ENCODE peak calls at places on chromosomes 11 and 22, in four cellular contexts. One of them, this sample, is unnamed.

GRCh38 chr22:48719978-48720661 is 1107.6 kb downstream of the BRD1 start:
- DNase-seq in PC-3: no peak
- DNase-seq in A549: no peak
- DNase-seq in trophoblast cell: no peak
- DNase-seq in this sample: no peak

GRCh38 chr22:22364207-22364606 is 119.6 kb downstream of the VPREB1 start:
- DNase-seq in trophoblast cell: no peak
- DNase-seq in PC-3: no peak
- DNase-seq in A549: no peak
- DNase-seq in this sample: no peak

GRCh38 chr11:122085264-122085663 is 30.8 kb downstream of the BLID start:
- DNase-seq in A549: no peak
- DNase-seq in PC-3: peak; percentile 71
- DNase-seq in trophoblast cell: no peak
- DNase-seq in this sample: no peak

GRCh38 chr11:60345489-60345888 is 18.4 kb downstream of the MS4A6E start:
- DNase-seq in A549: peak; percentile 6
- DNase-seq in PC-3: peak; percentile 54
- DNase-seq in trophoblast cell: peak; percentile 47
- DNase-seq in this sample: no peak

GRCh38 chr11:14914536-14914935 is 22.5 kb upstream of the CYP2R1 start:
- DNase-seq in trophoblast cell: no peak
- DNase-seq in A549: no peak
- DNase-seq in PC-3: no peak
- DNase-seq in this sample: no peak

GRCh38 chr11:132042296-132042695 is 671.9 kb downstream of the NTM start:
- DNase-seq in PC-3: no peak
- DNase-seq in A549: no peak
- DNase-seq in trophoblast cell: no peak
- DNase-seq in this sample: no peak

GRCh38 chr11:5380740-5381342 is 2.8 kb upstream of the OR51M1 start:
- DNase-seq in PC-3: peak; percentile 65
- DNase-seq in trophoblast cell: peak; percentile 87
- DNase-seq in A549: peak; percentile 63
- DNase-seq in this sample: no peak

GRCh38 chr11:68715685-68716084 is 31.3 kb downstream of the GAL start:
- DNase-seq in A549: no peak
- DNase-seq in trophoblast cell: no peak
- DNase-seq in PC-3: no peak
- DNase-seq in this sample: no peak

GRCh38 chr11:11044137-11044855 is 186.4 kb upstream of the ZBED5 start:
- DNase-seq in A549: no peak
- DNase-seq in trophoblast cell: no peak
- DNase-seq in PC-3: no peak
- DNase-seq in this sample: no peak

DNA sequence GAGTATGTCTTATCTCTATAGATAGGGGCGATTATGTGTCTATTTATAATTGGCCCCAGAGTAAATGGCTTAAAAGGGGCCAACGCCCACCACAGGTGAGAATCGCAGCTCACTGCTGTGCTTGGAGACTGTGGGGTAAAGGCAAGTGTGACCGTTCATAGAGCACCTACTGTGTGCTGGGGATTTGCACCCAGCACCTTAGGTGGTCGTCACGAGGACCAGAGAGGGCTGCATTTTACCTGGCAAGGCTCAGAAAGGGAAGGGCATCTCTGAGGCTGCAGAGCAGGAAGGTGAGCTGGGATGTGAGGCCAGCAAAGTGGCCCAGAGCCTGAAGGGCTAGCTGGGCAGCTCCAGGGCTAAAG is 13.8 kb upstream of the TCF20 start:
- DNase-seq in PC-3: no peak
- DNase-seq in A549: no peak
- DNase-seq in trophoblast cell: no peak
- DNase-seq in this sample: no peak
- H3K4me3 ChIP-seq in PC-3: no peak overlapping the region
- H3K4me3 ChIP-seq in A549: no peak overlapping the region
- H3K4me3 ChIP-seq in trophoblast cell: no peak overlapping the region
- H3K4me3 ChIP-seq in this sample: no peak overlapping the region

DNA sequence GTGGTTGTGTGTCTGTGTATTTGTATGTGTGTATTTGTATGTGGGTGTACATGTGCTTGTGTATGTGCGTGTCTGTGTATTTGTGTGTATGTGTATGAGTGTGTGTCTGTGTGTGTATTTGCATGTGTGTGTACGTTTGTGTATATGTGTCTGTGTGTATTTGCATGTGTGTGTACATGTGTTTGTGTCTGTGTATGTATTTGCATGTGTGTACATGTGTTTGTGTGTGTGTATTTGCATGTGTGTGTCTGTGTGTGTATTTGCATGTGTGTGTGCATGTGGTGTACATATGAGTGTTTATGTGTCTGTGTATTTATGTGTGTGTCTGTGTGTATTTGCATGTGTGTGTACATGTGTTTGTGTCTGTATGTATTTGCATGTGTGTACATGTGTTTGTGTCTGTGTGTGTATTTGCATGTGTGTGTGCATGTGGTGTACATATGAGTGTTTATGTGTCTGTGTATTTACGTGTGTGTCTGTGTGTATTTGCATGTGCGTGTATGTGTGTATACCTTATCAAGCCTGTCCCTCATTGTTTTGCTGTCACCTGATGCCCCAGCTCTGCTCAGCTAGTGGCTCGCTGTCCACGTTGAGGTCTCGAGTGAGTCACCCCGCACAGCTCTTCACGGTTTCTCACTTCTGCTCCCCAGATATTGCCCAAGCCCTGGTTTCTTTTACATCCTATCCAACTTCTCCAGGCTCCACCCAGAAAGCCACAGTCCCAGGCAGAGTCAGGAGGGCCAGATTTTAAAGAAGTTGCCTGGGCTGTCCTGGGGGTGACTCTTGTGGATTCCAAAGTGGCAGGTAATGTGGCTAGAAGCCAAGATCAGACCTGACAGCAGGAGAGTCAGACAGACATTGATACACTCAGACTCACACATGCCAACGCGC is 15.1 kb downstream of the MB start:
- DNase-seq in trophoblast cell: peak; percentile 54
- DNase-seq in PC-3: peak; percentile 88
- DNase-seq in A549: peak; percentile 43
- DNase-seq in this sample: peak; percentile 100
- H3K4me2 ChIP-seq in trophoblast cell: no peak overlapping the region
- H3K4me2 ChIP-seq in PC-3: peak overlapping the region; percentile 19
- H3K4me2 ChIP-seq in A549: peak overlapping the region; percentile 16
- H3K4me2 ChIP-seq in this sample: peak overlapping the region; percentile 67

DNA sequence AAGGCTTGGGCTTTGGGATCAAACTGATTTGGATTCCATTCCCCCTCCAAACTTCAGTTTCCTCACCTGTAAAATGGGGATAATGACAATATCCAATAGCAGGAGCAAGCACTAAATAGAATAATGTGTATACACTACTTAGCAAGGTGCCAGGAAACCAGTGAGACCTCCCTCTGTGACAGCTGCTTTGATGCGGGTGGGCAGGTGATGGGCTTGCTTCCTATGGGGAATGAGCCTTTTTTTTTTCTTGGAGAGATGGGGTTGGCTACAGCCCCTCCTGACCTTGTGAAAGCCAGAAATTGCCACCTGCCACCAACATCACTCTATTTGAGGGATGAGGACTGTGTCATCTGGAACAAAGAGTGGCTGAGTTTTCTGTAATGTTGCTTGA is 1.1 kb downstream of the CD82 start:
- DNase-seq in A549: no peak
- DNase-seq in PC-3: no peak
- DNase-seq in trophoblast cell: no peak
- DNase-seq in this sample: no peak
- H3K4me3 ChIP-seq in A549: no peak overlapping the region
- H3K4me3 ChIP-seq in PC-3: no peak overlapping the region
- H3K4me3 ChIP-seq in trophoblast cell: no peak overlapping the region
- H3K4me3 ChIP-seq in this sample: peak overlapping the region; percentile 58

DNA sequence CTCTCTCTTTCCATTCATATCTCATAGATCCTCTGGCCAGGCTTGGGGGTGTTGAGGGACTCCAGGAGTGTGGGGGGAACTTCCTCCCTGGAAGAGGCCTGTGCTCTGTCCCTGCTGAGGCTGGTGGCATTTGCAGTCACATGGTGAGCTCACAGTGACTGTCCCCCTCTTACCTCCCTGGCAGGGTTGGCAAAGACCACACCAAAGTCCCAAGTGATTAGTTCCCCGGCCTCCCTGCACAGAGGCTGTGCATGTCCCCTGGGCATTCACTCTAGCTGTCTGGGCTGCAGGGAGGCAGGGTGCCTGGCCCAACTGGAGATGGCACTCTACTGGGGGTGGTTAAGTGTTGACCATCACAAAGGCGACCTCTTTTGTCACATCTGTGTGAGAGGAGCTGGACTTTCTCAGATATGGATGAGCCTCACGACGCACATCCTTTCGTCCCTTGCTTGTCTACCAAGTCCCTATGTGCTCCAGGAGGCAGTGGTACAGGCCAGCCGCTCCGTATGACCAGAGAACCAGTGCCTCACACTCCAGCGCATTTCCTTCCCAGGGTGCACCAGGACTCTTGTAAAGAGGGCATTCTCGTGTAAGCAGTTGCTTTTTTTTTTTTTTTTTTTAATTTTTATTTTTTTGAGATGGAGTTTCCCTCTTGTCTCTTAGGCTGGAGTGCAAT is 8.8 kb downstream of the TANGO2 start:
- DNase-seq in A549: no peak
- DNase-seq in trophoblast cell: no peak
- DNase-seq in PC-3: no peak
- DNase-seq in this sample: no peak
- H3K4me2 ChIP-seq in A549: no peak overlapping the region
- H3K4me2 ChIP-seq in trophoblast cell: no peak overlapping the region
- H3K4me2 ChIP-seq in PC-3: no peak overlapping the region
- H3K4me2 ChIP-seq in this sample: no peak overlapping the region

GRCh38 chr22:42924436-42924835 is 67.4 kb upstream of the ARFGAP3 start:
- DNase-seq in PC-3: no peak
- DNase-seq in A549: no peak
- DNase-seq in trophoblast cell: no peak
- DNase-seq in this sample: no peak

GRCh38 chr22:42925598-42925997 is 68.5 kb upstream of the ARFGAP3 start:
- DNase-seq in A549: no peak
- DNase-seq in PC-3: no peak
- DNase-seq in trophoblast cell: no peak
- DNase-seq in this sample: no peak

GRCh38 chr22:42920101-42920820 is 63.2 kb upstream of the ARFGAP3 start:
- DNase-seq in A549: peak; percentile 35
- DNase-seq in trophoblast cell: peak; percentile 83
- DNase-seq in PC-3: no peak
- DNase-seq in this sample: peak; percentile 53

GRCh38 chr22:42921301-42921700 is 64.2 kb upstream of the ARFGAP3 start:
- DNase-seq in trophoblast cell: no peak
- DNase-seq in A549: no peak
- DNase-seq in PC-3: no peak
- DNase-seq in this sample: no peak

DNA sequence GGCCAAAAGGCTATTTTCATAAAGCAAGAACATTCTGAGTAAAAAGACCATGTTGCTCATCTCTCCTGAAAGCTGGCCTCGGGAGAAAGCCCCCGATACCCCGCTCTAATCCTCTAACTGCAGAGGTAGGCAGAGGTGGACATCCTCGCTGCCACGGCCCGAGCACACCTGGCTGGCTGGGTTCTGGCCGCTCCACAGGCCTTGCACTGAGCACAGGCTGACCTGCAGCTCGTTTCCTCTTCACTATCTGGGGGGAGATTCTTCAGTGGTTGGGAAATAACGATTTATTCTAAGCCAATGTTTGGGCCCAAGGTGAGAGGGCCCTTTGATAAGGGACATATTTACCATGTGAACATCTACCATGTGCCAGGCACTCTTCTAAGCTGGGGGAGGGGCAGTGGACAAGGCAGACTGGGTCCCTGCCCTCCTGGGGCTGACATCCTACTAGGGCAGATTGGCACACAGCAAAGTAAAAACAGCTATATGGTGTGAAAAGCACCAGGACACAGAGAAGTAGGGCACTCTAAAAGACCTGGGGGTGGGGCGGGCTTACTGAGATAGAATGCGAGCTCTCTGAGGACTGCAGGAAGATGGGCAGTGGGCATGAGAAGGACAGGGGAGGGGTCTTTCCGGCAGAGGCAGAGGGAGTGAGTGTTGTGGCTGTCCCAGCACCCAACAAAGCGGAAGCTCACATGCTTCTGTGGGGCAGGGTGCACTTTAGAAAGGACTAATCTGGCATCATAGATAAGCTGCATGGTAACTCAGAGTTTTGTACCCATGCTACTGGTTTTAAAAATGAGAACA is 65.5 kb upstream of the ARFGAP3 start:
- DNase-seq in trophoblast cell: no peak
- DNase-seq in A549: no peak
- DNase-seq in PC-3: no peak
- DNase-seq in this sample: no peak
- H3K4me3 ChIP-seq in trophoblast cell: no peak overlapping the region
- H3K4me3 ChIP-seq in A549: no peak overlapping the region
- H3K4me3 ChIP-seq in PC-3: no peak overlapping the region
- H3K4me3 ChIP-seq in this sample: no peak overlapping the region

GRCh38 chr22:47011131-47011854 is 248.8 kb downstream of the TBC1D22A start:
- DNase-seq in trophoblast cell: no peak
- DNase-seq in PC-3: no peak
- DNase-seq in A549: no peak
- DNase-seq in this sample: no peak

GRCh38 chr22:47013861-47014635 is 251.6 kb downstream of the TBC1D22A start:
- DNase-seq in A549: no peak
- DNase-seq in trophoblast cell: no peak
- DNase-seq in PC-3: no peak
- DNase-seq in this sample: no peak

GRCh38 chr22:47014946-47015345 is 252.5 kb downstream of the TBC1D22A start:
- DNase-seq in trophoblast cell: no peak
- DNase-seq in PC-3: no peak
- DNase-seq in A549: no peak
- DNase-seq in this sample: no peak

GRCh38 chr22:47014636-47014930 is 252.1 kb downstream of the TBC1D22A start:
- DNase-seq in trophoblast cell: no peak
- DNase-seq in PC-3: no peak
- DNase-seq in A549: no peak
- DNase-seq in this sample: no peak

DNA sequence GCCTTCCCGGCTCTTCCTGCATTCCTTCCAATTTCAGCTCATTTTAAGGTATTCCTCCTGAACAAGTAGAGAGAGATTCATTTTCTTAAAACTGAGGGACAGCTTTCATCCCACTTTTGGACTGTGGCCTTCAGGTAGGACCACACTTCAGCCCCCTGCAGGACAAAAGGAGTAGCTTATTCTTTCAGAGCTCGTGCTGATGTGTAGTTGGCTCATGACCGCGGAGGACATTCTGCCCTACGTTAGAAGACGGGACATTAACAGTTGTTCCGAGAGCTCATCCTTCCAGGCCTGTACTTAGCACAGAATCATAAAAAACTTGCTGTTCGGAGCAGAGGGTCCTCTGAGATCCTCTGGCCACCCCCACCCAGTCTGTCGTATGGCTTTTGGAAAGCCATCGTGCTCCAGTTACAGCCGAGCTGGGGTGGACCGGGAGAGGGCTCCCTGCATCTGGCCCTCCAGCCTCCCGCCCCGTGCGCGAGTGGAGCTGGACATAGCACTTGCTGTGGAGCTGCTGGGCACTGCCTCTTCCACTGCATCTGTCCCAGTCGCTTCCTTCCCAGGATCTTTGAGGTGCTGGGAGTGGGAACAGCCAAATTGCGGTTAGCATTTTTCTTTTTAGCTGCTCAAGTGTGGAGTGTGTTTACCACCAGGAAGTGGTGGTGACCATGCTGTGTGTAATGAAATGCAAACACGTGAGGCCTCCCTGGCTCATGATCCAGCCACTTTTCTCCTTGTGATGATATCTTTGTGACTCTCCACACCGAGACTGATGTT is 250.3 kb downstream of the TBC1D22A start:
- DNase-seq in PC-3: peak; percentile 73
- DNase-seq in trophoblast cell: no peak
- DNase-seq in A549: no peak
- DNase-seq in this sample: no peak
- H3K4me2 ChIP-seq in PC-3: peak overlapping the region; percentile 13
- H3K4me2 ChIP-seq in trophoblast cell: no peak overlapping the region
- H3K4me2 ChIP-seq in A549: no peak overlapping the region
- H3K4me2 ChIP-seq in this sample: no peak overlapping the region